ENCODE peak calls at places on chromosomes 12 and 14, in eight cellular contexts. C is cardiac muscle cell, Y is Peyer's patch, A is NCI-H446, H is GDM1, B is NCI-H226, S is non-pigmented ciliary epithelial cell, W is AG08395. X is an unnamed sample.

GRCh38 chr12:90343966-90344365 is 611.0 kb downstream of the CCER1 start:
- DNase-seq in W (no peak), H (no peak), C (no peak), A (no peak), S (no peak), B (no peak), Y (no peak), X (no peak)

GRCh38 chr12:50326636-50327284 is 43.4 kb upstream of the LIMA1 start:
- DNase-seq in S (no peak), W (no peak), A (no peak), B (peak), C (peak), H (no peak), Y (peak), X (no peak)

GRCh38 chr12:118979763-118980406 is 1.5 kb upstream of the SRRM4 start:
- DNase-seq in H (peak), B (no peak), Y (peak), A (peak), W (peak), C (peak), S (no peak), X (peak)

GRCh38 chr14:72451081-72451972 is 442.6 kb downstream of the DPF3 start:
- DNase-seq in Y (peak), C (no peak), S (no peak), B (no peak), W (no peak), A (no peak), H (no peak), X (no peak)

GRCh38 chr12:132453361-132454133 is 36.4 kb upstream of the FBRSL1 start:
- DNase-seq in C (no peak), H (no peak), A (no peak), S (peak), W (peak), Y (no peak), B (peak), X (no peak)

GRCh38 chr14:72617391-72618011 is 276.4 kb downstream of the DPF3 start:
- DNase-seq in H (no peak), W (no peak), C (peak), B (no peak), Y (no peak), A (no peak), S (no peak), X (no peak)

GRCh38 chr12:68479261-68479581 is 131.5 kb upstream of the RAP1B start:
- DNase-seq in S (no peak), A (no peak), W (peak), C (no peak), Y (no peak), B (no peak), H (no peak), X (no peak)

GRCh38 chr14:94373708-94374107 is 14.7 kb downstream of the SERPINA1 start:
- DNase-seq in W (peak), H (no peak), C (peak), A (no peak), S (peak), Y (no peak), B (peak), X (no peak)

GRCh38 chr12:47704719-47705118 is 1.1 kb downstream of the RPAP3 start:
- DNase-seq in Y (no peak), W (no peak), A (no peak), H (no peak), B (no peak), C (no peak), S (no peak), X (no peak)

GRCh38 chr14:93055651-93056115 is 60.0 kb downstream of the ITPK1 start:
- DNase-seq in C (no peak), W (no peak), Y (peak), B (no peak), H (no peak), A (no peak), S (no peak), X (no peak)

GRCh38 chr14:51873221-51873893 is 12.9 kb downstream of the GNG2 start:
- DNase-seq in S (peak), W (peak), C (peak), Y (no peak), A (peak), B (peak), H (peak), X (peak)

GRCh38 chr14:31128601-31129526 is 78.7 kb downstream of the HECTD1 start:
- DNase-seq in B (no peak), S (no peak), C (no peak), A (no peak), H (no peak), Y (no peak), W (no peak), X (no peak)

GRCh38 chr12:43740511-43741100 is 18.0 kb downstream of the PUS7L start:
- DNase-seq in B (peak), Y (no peak), C (peak), W (peak), S (no peak), A (no peak), H (no peak), X (no peak)

GRCh38 chr14:79473676-79474075 is 737.6 kb downstream of the DIO2 start:
- DNase-seq in S (no peak), Y (no peak), H (no peak), B (no peak), A (peak), C (no peak), W (no peak), X (no peak)

GRCh38 chr12:55681142-55682077 is 26.3 kb downstream of the ITGA7 start:
- DNase-seq in W (peak), Y (peak), H (no peak), C (peak), A (peak), B (peak), S (peak), X (peak)

GRCh38 chr14:31229638-31230229 is 22.1 kb upstream of the HECTD1 start:
- DNase-seq in C (peak), W (peak), S (peak), Y (peak), B (peak), H (no peak), A (no peak), X (peak)

GRCh38 chr12:94100254-94100653 is 48.1 kb upstream of the PLXNC1 start:
- DNase-seq in W (no peak), A (no peak), C (peak), B (peak), S (no peak), Y (peak), H (no peak), X (no peak)

GRCh38 chr12:92721130-92721529 is 18.3 kb downstream of the PLEKHG7 start:
- DNase-seq in S (no peak), H (no peak), C (peak), A (no peak), B (peak), Y (no peak), W (no peak), X (no peak)

GRCh38 chr14:68800361-68800760 is 7.5 kb upstream of the ZFP36L1 start:
- DNase-seq in B (peak), S (no peak), A (no peak), Y (peak), C (peak), W (no peak), H (no peak), X (no peak)

GRCh38 chr12:102249073-102249854 is 51.6 kb upstream of the PMCH start:
- DNase-seq in C (no peak), A (no peak), S (no peak), Y (no peak), B (peak), H (no peak), W (no peak), X (no peak)

GRCh38 chr12:77382096-77382742 is 316.9 kb upstream of the E2F7 start:
- DNase-seq in S (no peak), A (no peak), H (no peak), C (peak), W (no peak), Y (no peak), B (no peak), X (peak)

GRCh38 chr12:55060470-55060869 is 40.7 kb downstream of the NEUROD4 start:
- DNase-seq in C (no peak), H (no peak), Y (no peak), S (no peak), B (no peak), A (no peak), W (no peak), X (no peak)

GRCh38 chr12:76085159-76085868 is 829 bp upstream of the NAP1L1 start:
- DNase-seq in Y (no peak), C (peak), S (no peak), B (peak), H (peak), A (no peak), W (no peak), X (no peak)

GRCh38 chr14:95533391-95533821 is 1.4 kb upstream of the GLRX5 start:
- DNase-seq in W (peak), S (no peak), B (no peak), H (no peak), C (peak), A (peak), Y (peak), X (peak)

GRCh38 chr12:117098361-117099217 is 627 bp downstream of the TESC start:
- DNase-seq in S (no peak), H (no peak), A (no peak), C (no peak), Y (peak), W (no peak), B (no peak), X (no peak)

GRCh38 chr12:104285740-104286537 is 17.6 kb upstream of the EID3 start:
- DNase-seq in A (no peak), Y (no peak), S (no peak), W (no peak), H (no peak), B (peak), C (peak), X (no peak)

GRCh38 chr14:75333523-75334190 is 55.0 kb downstream of the FOS start:
- DNase-seq in B (no peak), Y (no peak), W (no peak), C (no peak), H (no peak), S (no peak), A (no peak), X (no peak)